ENCODE peak calls at places on chromosomes 11 and 22, in five cellular contexts. One of them, this sample, is unnamed.

GRCh38 chr11:66329165-66329673 is 7.0 kb downstream of the RIN1 start:
- DNase-seq in hypothalamus: no peak
- DNase-seq in activated CD4-positive, alpha-beta T cell treated with anti-CD3 and anti-CD28 coated beads for 24 hours: no peak
- DNase-seq in activated T-cell treated with anti-CD3 and anti-CD28 coated beads for 4 hours: no peak
- DNase-seq in caudate nucleus: no peak
- DNase-seq in this sample: no peak

GRCh38 chr11:55714982-55715888 is 53.2 kb downstream of the OR4C6 start:
- DNase-seq in activated T-cell treated with anti-CD3 and anti-CD28 coated beads for 4 hours: no peak
- DNase-seq in activated CD4-positive, alpha-beta T cell treated with anti-CD3 and anti-CD28 coated beads for 24 hours: no peak
- DNase-seq in hypothalamus: no peak
- DNase-seq in caudate nucleus: no peak
- DNase-seq in this sample: no peak

GRCh38 chr22:42299586-42300285 is 29.3 kb upstream of the TCF20 start:
- DNase-seq in activated T-cell treated with anti-CD3 and anti-CD28 coated beads for 4 hours: peak; percentile 27
- DNase-seq in caudate nucleus: no peak
- DNase-seq in hypothalamus: no peak
- DNase-seq in activated CD4-positive, alpha-beta T cell treated with anti-CD3 and anti-CD28 coated beads for 24 hours: peak; percentile 30
- DNase-seq in this sample: no peak

GRCh38 chr11:69111578-69112247 is 44.0 kb upstream of the SMIM38 start:
- DNase-seq in hypothalamus: no peak
- DNase-seq in activated T-cell treated with anti-CD3 and anti-CD28 coated beads for 4 hours: no peak
- DNase-seq in caudate nucleus: no peak
- DNase-seq in activated CD4-positive, alpha-beta T cell treated with anti-CD3 and anti-CD28 coated beads for 24 hours: no peak
- DNase-seq in this sample: no peak

GRCh38 chr22:26174280-26174679 is 5.0 kb downstream of the SEZ6L start:
- DNase-seq in activated T-cell treated with anti-CD3 and anti-CD28 coated beads for 4 hours: no peak
- DNase-seq in activated CD4-positive, alpha-beta T cell treated with anti-CD3 and anti-CD28 coated beads for 24 hours: no peak
- DNase-seq in caudate nucleus: peak; percentile 9
- DNase-seq in hypothalamus: no peak
- DNase-seq in this sample: peak; percentile 74

GRCh38 chr22:29517215-29517908 is 36.2 kb downstream of the THOC5 start:
- DNase-seq in caudate nucleus: no peak
- DNase-seq in activated T-cell treated with anti-CD3 and anti-CD28 coated beads for 4 hours: no peak
- DNase-seq in hypothalamus: no peak
- DNase-seq in activated CD4-positive, alpha-beta T cell treated with anti-CD3 and anti-CD28 coated beads for 24 hours: no peak
- DNase-seq in this sample: peak; percentile 78

GRCh38 chr22:25078591-25078990 is 121.1 kb upstream of the CRYBB3 start:
- DNase-seq in caudate nucleus: no peak
- DNase-seq in hypothalamus: no peak
- DNase-seq in activated T-cell treated with anti-CD3 and anti-CD28 coated beads for 4 hours: no peak
- DNase-seq in activated CD4-positive, alpha-beta T cell treated with anti-CD3 and anti-CD28 coated beads for 24 hours: no peak
- DNase-seq in this sample: no peak

GRCh38 chr11:13941790-13942189 is 20.7 kb upstream of the SPON1 start:
- DNase-seq in caudate nucleus: no peak
- DNase-seq in activated T-cell treated with anti-CD3 and anti-CD28 coated beads for 4 hours: no peak
- DNase-seq in hypothalamus: no peak
- DNase-seq in activated CD4-positive, alpha-beta T cell treated with anti-CD3 and anti-CD28 coated beads for 24 hours: no peak
- DNase-seq in this sample: no peak

GRCh38 chr11:32210601-32211000 is 119.7 kb downstream of the RCN1 start:
- DNase-seq in caudate nucleus: no peak
- DNase-seq in hypothalamus: no peak
- DNase-seq in activated T-cell treated with anti-CD3 and anti-CD28 coated beads for 4 hours: no peak
- DNase-seq in activated CD4-positive, alpha-beta T cell treated with anti-CD3 and anti-CD28 coated beads for 24 hours: no peak
- DNase-seq in this sample: no peak

GRCh38 chr22:29985912-29986311 is 94.4 kb upstream of the HORMAD2 start:
- DNase-seq in activated CD4-positive, alpha-beta T cell treated with anti-CD3 and anti-CD28 coated beads for 24 hours: no peak
- DNase-seq in hypothalamus: no peak
- DNase-seq in caudate nucleus: no peak
- DNase-seq in activated T-cell treated with anti-CD3 and anti-CD28 coated beads for 4 hours: no peak
- DNase-seq in this sample: no peak

GRCh38 chr11:1055109-1055703 is 18.7 kb upstream of the MUC6 start:
- DNase-seq in activated T-cell treated with anti-CD3 and anti-CD28 coated beads for 4 hours: no peak
- DNase-seq in hypothalamus: no peak
- DNase-seq in activated CD4-positive, alpha-beta T cell treated with anti-CD3 and anti-CD28 coated beads for 24 hours: no peak
- DNase-seq in caudate nucleus: no peak
- DNase-seq in this sample: no peak

GRCh38 chr11:87254582-87254981 is 216.8 kb downstream of the TMEM135 start:
- DNase-seq in hypothalamus: no peak
- DNase-seq in activated T-cell treated with anti-CD3 and anti-CD28 coated beads for 4 hours: no peak
- DNase-seq in activated CD4-positive, alpha-beta T cell treated with anti-CD3 and anti-CD28 coated beads for 24 hours: no peak
- DNase-seq in caudate nucleus: no peak
- DNase-seq in this sample: no peak

GRCh38 chr11:569273-569885 is 6.9 kb upstream of the PHRF1 start:
- DNase-seq in caudate nucleus: no peak
- DNase-seq in activated CD4-positive, alpha-beta T cell treated with anti-CD3 and anti-CD28 coated beads for 24 hours: no peak
- DNase-seq in activated T-cell treated with anti-CD3 and anti-CD28 coated beads for 4 hours: no peak
- DNase-seq in hypothalamus: no peak
- DNase-seq in this sample: no peak

GRCh38 chr11:121554552-121554951 is 101.8 kb upstream of the SORL1-AS1 start:
- DNase-seq in activated CD4-positive, alpha-beta T cell treated with anti-CD3 and anti-CD28 coated beads for 24 hours: no peak
- DNase-seq in hypothalamus: no peak
- DNase-seq in caudate nucleus: no peak
- DNase-seq in activated T-cell treated with anti-CD3 and anti-CD28 coated beads for 4 hours: no peak
- DNase-seq in this sample: no peak

GRCh38 chr11:47184711-47185304 is 1.4 kb downstream of the PACSIN3 start:
- DNase-seq in hypothalamus: peak; percentile 42
- DNase-seq in activated CD4-positive, alpha-beta T cell treated with anti-CD3 and anti-CD28 coated beads for 24 hours: no peak
- DNase-seq in activated T-cell treated with anti-CD3 and anti-CD28 coated beads for 4 hours: no peak
- DNase-seq in caudate nucleus: peak; percentile 80
- DNase-seq in this sample: no peak

GRCh38 chr11:31267720-31268119 is 101.8 kb downstream of the DCDC1 start:
- DNase-seq in activated CD4-positive, alpha-beta T cell treated with anti-CD3 and anti-CD28 coated beads for 24 hours: no peak
- DNase-seq in caudate nucleus: no peak
- DNase-seq in hypothalamus: no peak
- DNase-seq in activated T-cell treated with anti-CD3 and anti-CD28 coated beads for 4 hours: no peak
- DNase-seq in this sample: no peak

GRCh38 chr11:102036757-102037156 is 10.5 kb upstream of the CFAP300 start:
- DNase-seq in hypothalamus: no peak
- DNase-seq in caudate nucleus: no peak
- DNase-seq in activated CD4-positive, alpha-beta T cell treated with anti-CD3 and anti-CD28 coated beads for 24 hours: no peak
- DNase-seq in activated T-cell treated with anti-CD3 and anti-CD28 coated beads for 4 hours: no peak
- DNase-seq in this sample: no peak

GRCh38 chr11:71252782-71253730 is 679 bp upstream of the SHANK2 start:
- DNase-seq in caudate nucleus: no peak
- DNase-seq in activated T-cell treated with anti-CD3 and anti-CD28 coated beads for 4 hours: no peak
- DNase-seq in hypothalamus: no peak
- DNase-seq in activated CD4-positive, alpha-beta T cell treated with anti-CD3 and anti-CD28 coated beads for 24 hours: no peak
- DNase-seq in this sample: no peak

GRCh38 chr11:15484398-15484797 is 369.7 kb downstream of the INSC start:
- DNase-seq in activated CD4-positive, alpha-beta T cell treated with anti-CD3 and anti-CD28 coated beads for 24 hours: no peak
- DNase-seq in hypothalamus: no peak
- DNase-seq in activated T-cell treated with anti-CD3 and anti-CD28 coated beads for 4 hours: no peak
- DNase-seq in caudate nucleus: no peak
- DNase-seq in this sample: no peak

GRCh38 chr11:118139578-118139977 is 13.0 kb downstream of the SCN4B start:
- DNase-seq in activated CD4-positive, alpha-beta T cell treated with anti-CD3 and anti-CD28 coated beads for 24 hours: no peak
- DNase-seq in activated T-cell treated with anti-CD3 and anti-CD28 coated beads for 4 hours: no peak
- DNase-seq in hypothalamus: no peak
- DNase-seq in caudate nucleus: no peak
- DNase-seq in this sample: no peak

GRCh38 chr11:43555811-43556210 is 124.7 kb upstream of the HSD17B12 start:
- DNase-seq in caudate nucleus: peak; percentile 18
- DNase-seq in activated CD4-positive, alpha-beta T cell treated with anti-CD3 and anti-CD28 coated beads for 24 hours: no peak
- DNase-seq in activated T-cell treated with anti-CD3 and anti-CD28 coated beads for 4 hours: no peak
- DNase-seq in hypothalamus: no peak
- DNase-seq in this sample: peak; percentile 74

GRCh38 chr11:126793596-126793995 is 207.0 kb downstream of the KIRREL3 start:
- DNase-seq in activated T-cell treated with anti-CD3 and anti-CD28 coated beads for 4 hours: no peak
- DNase-seq in hypothalamus: no peak
- DNase-seq in caudate nucleus: no peak
- DNase-seq in activated CD4-positive, alpha-beta T cell treated with anti-CD3 and anti-CD28 coated beads for 24 hours: no peak
- DNase-seq in this sample: no peak